ENCODE peak calls at places on chromosomes 5 and 9, in nine cellular contexts. H, Q, O, C, U, S, B, Y and K are unnamed samples.

GRCh38 chr5:14945450-14945849 is 73.9 kb upstream of the ANKH start:
- DNase-seq in H (no peak), Q (no peak), O (no peak), C (no peak), U (no peak), S (no peak), B (no peak), Y (no peak), K (no peak)

GRCh38 chr9:35685506-35685905 is 4.2 kb downstream of the TPM2 start:
- DNase-seq in H (no peak), Q (no peak), O (no peak), C (no peak), U (no peak), S (no peak), B (no peak), Y (no peak), K (no peak)

GRCh38 chr9:98790601-98791146 is 5.7 kb downstream of the ANKS6 start:
- DNase-seq in H (no peak), Q (no peak), O (peak), C (no peak), U (no peak), S (no peak), B (no peak), Y (no peak), K (no peak)

GRCh38 chr5:74863726-74864125 is 2.5 kb downstream of the FAM169A start:
- DNase-seq in H (no peak), Q (no peak), O (no peak), C (no peak), U (no peak), S (no peak), B (no peak), Y (no peak), K (no peak)

GRCh38 chr5:54273715-54274114 is 36.7 kb downstream of the ARL15 start:
- DNase-seq in H (no peak), Q (no peak), O (no peak), C (no peak), U (no peak), S (no peak), B (no peak), Y (no peak), K (no peak)

GRCh38 chr5:19608434-19608833 is 379.6 kb downstream of the CDH18 start:
- DNase-seq in H (no peak), Q (no peak), O (no peak), C (peak), U (peak), S (no peak), B (no peak), Y (no peak), K (no peak)

GRCh38 chr5:139451878-139452660 is 10.5 kb downstream of the ECSCR start:
- DNase-seq in H (no peak), Q (no peak), O (peak), C (no peak), U (no peak), S (no peak), B (no peak), Y (no peak), K (no peak)

GRCh38 chr5:50623666-50624065 is 42.8 kb upstream of the PARP8 start:
- DNase-seq in H (no peak), Q (no peak), O (no peak), C (no peak), U (no peak), S (no peak), B (peak), Y (no peak), K (no peak)

GRCh38 chr9:89538874-89539273 is 41.0 kb upstream of the SEMA4D start:
- DNase-seq in H (no peak), Q (no peak), O (no peak), C (no peak), U (no peak), S (no peak), B (no peak), Y (no peak), K (no peak)

GRCh38 chr5:147348046-147348445 is 113.2 kb downstream of the STK32A start:
- DNase-seq in H (no peak), Q (no peak), O (no peak), C (peak), U (no peak), S (no peak), B (no peak), Y (no peak), K (no peak)

GRCh38 chr5:143244000-143244736 is 159.3 kb downstream of the NR3C1 start:
- DNase-seq in H (peak), Q (peak), O (no peak), C (peak), U (peak), S (no peak), B (no peak), Y (peak), K (no peak)

GRCh38 chr5:151772868-151773561 is 1.3 kb downstream of the G3BP1 start:
- DNase-seq in H (no peak), Q (no peak), O (no peak), C (peak), U (no peak), S (no peak), B (no peak), Y (no peak), K (no peak)

GRCh38 chr5:135578685-135579341 is at the start of gene CXCL14:
- DNase-seq in H (no peak), Q (no peak), O (no peak), C (peak), U (no peak), S (no peak), B (peak), Y (no peak), K (peak)

GRCh38 chr9:132797861-132798659 is 80.0 kb downstream of the AK8 start:
- DNase-seq in H (no peak), Q (no peak), O (peak), C (peak), U (no peak), S (no peak), B (no peak), Y (no peak), K (no peak)

GRCh38 chr9:130171226-130172148 is 717 bp upstream of the NCS1 start:
- DNase-seq in H (no peak), Q (no peak), O (no peak), C (no peak), U (no peak), S (no peak), B (peak), Y (no peak), K (no peak)

GRCh38 chr9:27184556-27185351 is 75.7 kb downstream of the TEK start:
- DNase-seq in H (no peak), Q (no peak), O (no peak), C (no peak), U (no peak), S (no peak), B (no peak), Y (peak), K (no peak)

GRCh38 chr5:126675338-126675737 is 74.6 kb downstream of the PHAX start:
- DNase-seq in H (no peak), Q (no peak), O (no peak), C (no peak), U (no peak), S (no peak), B (no peak), Y (no peak), K (no peak)

GRCh38 chr9:134315716-134316443 is 10.4 kb upstream of the RXRA start:
- DNase-seq in H (no peak), Q (no peak), O (peak), C (no peak), U (no peak), S (no peak), B (no peak), Y (no peak), K (no peak)

DNA sequence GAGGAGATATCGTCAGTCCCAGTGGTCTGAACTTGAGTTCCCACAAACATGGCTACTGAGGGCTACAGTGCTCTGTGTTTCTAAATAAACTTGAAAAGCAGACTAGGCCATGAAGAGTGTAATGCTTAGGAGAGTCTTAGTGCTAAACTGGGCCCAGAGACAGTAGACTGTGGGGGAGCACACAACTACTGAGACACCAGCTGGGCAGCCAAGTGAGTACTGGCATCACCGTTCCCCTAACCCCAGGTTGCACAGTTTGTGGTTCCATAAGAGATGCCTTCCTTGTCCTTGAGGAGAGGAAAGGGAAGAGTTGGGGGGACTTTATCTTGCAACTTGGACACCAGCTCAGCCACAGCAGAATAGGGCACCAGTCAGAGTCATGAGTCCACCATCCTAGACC is 172.1 kb upstream of the DMRTA1 start:
- DNase-seq in H (no peak), Q (no peak), O (no peak), C (no peak), U (no peak), S (no peak), B (no peak), Y (no peak), K (no peak)
- TF ChIP-seq CTCF in H (no peak), Q (no peak), O (no peak), C (no peak), U (no peak), S (no peak), B (no peak), Y (no peak), K (no peak)

GRCh38 chr9:126705311-126705766 is 91.6 kb downstream of the LMX1B start:
- DNase-seq in H (peak), Q (no peak), O (peak), C (peak), U (peak), S (peak), B (peak), Y (peak), K (peak)

GRCh38 chr9:126707083-126707482 is 93.4 kb downstream of the LMX1B start:
- DNase-seq in H (no peak), Q (no peak), O (no peak), C (no peak), U (no peak), S (no peak), B (no peak), Y (no peak), K (no peak)

GRCh38 chr9:126704157-126704941 is 90.6 kb downstream of the LMX1B start:
- DNase-seq in H (peak), Q (no peak), O (peak), C (peak), U (no peak), S (no peak), B (peak), Y (peak), K (no peak)

GRCh38 chr9:126706698-126707053 is 92.9 kb downstream of the LMX1B start:
- DNase-seq in H (no peak), Q (no peak), O (no peak), C (no peak), U (no peak), S (no peak), B (no peak), Y (no peak), K (no peak)

GRCh38 chr9:126705767-126706697 is 92.3 kb downstream of the LMX1B start:
- DNase-seq in H (peak), Q (no peak), O (no peak), C (peak), U (no peak), S (peak), B (peak), Y (peak), K (no peak)
- TF ChIP-seq CTCF in H (peak), Q (peak), O (no peak), C (peak), U (peak), S (peak), B (peak), Y (peak), K (no peak)

GRCh38 chr9:15403155-15403554 is 19.5 kb upstream of the SNAPC3 start:
- DNase-seq in H (peak), Q (no peak), O (no peak), C (no peak), U (no peak), S (no peak), B (peak), Y (no peak), K (no peak)
- TF ChIP-seq CTCF in H (peak), Q (no peak), O (no peak), C (peak), U (peak), S (no peak), B (peak), Y (no peak), K (no peak)

GRCh38 chr5:180792287-180792964 is 10.2 kb downstream of the MGAT1 start:
- DNase-seq in H (no peak), Q (no peak), O (no peak), C (no peak), U (no peak), S (no peak), B (no peak), Y (no peak), K (no peak)

GRCh38 chr5:180787711-180788431 is 14.7 kb downstream of the MGAT1 start:
- DNase-seq in H (no peak), Q (no peak), O (peak), C (peak), U (no peak), S (no peak), B (peak), Y (no peak), K (no peak)

GRCh38 chr5:180790524-180790923 is 12.1 kb downstream of the MGAT1 start:
- DNase-seq in H (no peak), Q (no peak), O (no peak), C (no peak), U (no peak), S (no peak), B (no peak), Y (no peak), K (no peak)

GRCh38 chr5:180791611-180792213 is 10.9 kb downstream of the MGAT1 start:
- DNase-seq in H (no peak), Q (no peak), O (no peak), C (no peak), U (no peak), S (no peak), B (no peak), Y (no peak), K (no peak)

DNA sequence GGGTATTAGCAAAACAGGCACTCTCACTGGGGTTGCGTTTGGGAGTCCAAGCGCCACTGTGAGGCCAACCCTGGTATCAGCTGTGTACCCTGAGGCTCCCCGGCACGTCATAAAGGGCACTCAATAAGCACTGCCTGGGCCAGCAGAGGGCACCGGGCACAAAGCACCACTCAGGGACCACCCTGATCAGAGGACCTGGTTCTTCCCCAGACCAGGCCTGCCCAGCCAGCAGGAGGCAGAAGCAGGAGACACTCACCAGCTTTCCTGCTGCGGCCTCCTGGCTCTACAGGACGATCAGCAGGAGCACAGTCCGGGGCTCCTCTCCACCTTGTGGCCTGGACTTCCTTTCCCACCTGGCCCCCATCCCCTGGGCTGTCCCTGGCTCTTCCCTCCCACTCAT is 12.6 kb downstream of the MGAT1 start:
- DNase-seq in H (no peak), Q (no peak), O (no peak), C (no peak), U (no peak), S (no peak), B (peak), Y (no peak), K (no peak)
- TF ChIP-seq CTCF in H (peak), Q (no peak), O (no peak), C (peak), U (peak), S (no peak), B (peak), Y (no peak), K (no peak)